ENCODE peak calls at places on chromosomes 1 and 21, in eight cellular contexts. One of them, this sample, is unnamed. For H3K9me2 and H3K4me1, the result is how much of the 10 kb centered on the place peaks cover.

GRCh38 chr21:30981403-30981802 is 56.9 kb downstream of the KRTAP19-8 start:
- DNase-seq in PC-3: no peak
- DNase-seq in hepatocyte: no peak
- DNase-seq in SK-N-SH: no peak
- DNase-seq in GM23338: peak
- DNase-seq in PC-9: no peak
- DNase-seq in HCT116: no peak
- DNase-seq in MM.1S: no peak
- DNase-seq in this sample: no peak

GRCh38 chr1:197553281-197553680 is 222.0 kb downstream of the DENND1B start:
- DNase-seq in PC-3: no peak
- DNase-seq in hepatocyte: no peak
- DNase-seq in SK-N-SH: no peak
- DNase-seq in GM23338: no peak
- DNase-seq in PC-9: no peak
- DNase-seq in HCT116: no peak
- DNase-seq in MM.1S: no peak
- DNase-seq in this sample: no peak

GRCh38 chr1:212606734-212607205 is 1.8 kb upstream of the ATF3 start:
- DNase-seq in PC-3: peak
- DNase-seq in hepatocyte: peak
- DNase-seq in SK-N-SH: peak
- DNase-seq in GM23338: peak
- DNase-seq in PC-9: peak
- DNase-seq in HCT116: no peak
- DNase-seq in MM.1S: peak
- DNase-seq in this sample: no peak

GRCh38 chr1:14997646-14998276 is 155.8 kb upstream of the TMEM51 start:
- DNase-seq in PC-3: no peak
- DNase-seq in hepatocyte: no peak
- DNase-seq in SK-N-SH: peak
- DNase-seq in GM23338: no peak
- DNase-seq in PC-9: no peak
- DNase-seq in HCT116: no peak
- DNase-seq in MM.1S: no peak
- DNase-seq in this sample: no peak

GRCh38 chr1:26994020-26994745 is 691 bp downstream of the TRNP1 start:
- DNase-seq in PC-3: no peak
- DNase-seq in hepatocyte: peak
- DNase-seq in SK-N-SH: peak
- DNase-seq in GM23338: peak
- DNase-seq in PC-9: no peak
- DNase-seq in HCT116: no peak
- DNase-seq in MM.1S: peak
- DNase-seq in this sample: peak

GRCh38 chr1:38261574-38261973 is 215.0 kb upstream of the POU3F1 start:
- DNase-seq in PC-3: no peak
- DNase-seq in hepatocyte: no peak
- DNase-seq in SK-N-SH: no peak
- DNase-seq in GM23338: no peak
- DNase-seq in PC-9: no peak
- DNase-seq in HCT116: no peak
- DNase-seq in MM.1S: no peak
- DNase-seq in this sample: no peak

GRCh38 chr1:181104790-181105133 is 16.3 kb downstream of the IER5 start:
- DNase-seq in PC-3: no peak
- DNase-seq in hepatocyte: peak
- DNase-seq in SK-N-SH: no peak
- DNase-seq in GM23338: peak
- DNase-seq in PC-9: no peak
- DNase-seq in HCT116: no peak
- DNase-seq in MM.1S: no peak
- DNase-seq in this sample: peak

GRCh38 chr1:224559971-224560728 is 56.0 kb upstream of the CNIH3 start:
- DNase-seq in PC-3: peak
- DNase-seq in hepatocyte: no peak
- DNase-seq in SK-N-SH: no peak
- DNase-seq in GM23338: no peak
- DNase-seq in PC-9: no peak
- DNase-seq in HCT116: no peak
- DNase-seq in MM.1S: no peak
- DNase-seq in this sample: no peak

GRCh38 chr1:51578383-51579109 is 38.3 kb upstream of the OSBPL9 start:
- DNase-seq in PC-3: no peak
- DNase-seq in hepatocyte: no peak
- DNase-seq in SK-N-SH: no peak
- DNase-seq in GM23338: no peak
- DNase-seq in PC-9: no peak
- DNase-seq in HCT116: no peak
- DNase-seq in MM.1S: peak
- DNase-seq in this sample: peak

GRCh38 chr1:91871994-91872393 is 14.0 kb downstream of the TGFBR3 start:
- DNase-seq in PC-3: peak
- DNase-seq in hepatocyte: no peak
- DNase-seq in SK-N-SH: no peak
- DNase-seq in GM23338: no peak
- DNase-seq in PC-9: no peak
- DNase-seq in HCT116: no peak
- DNase-seq in MM.1S: no peak
- DNase-seq in this sample: no peak

GRCh38 chr1:202234331-202235002 is 40.9 kb downstream of the LGR6 start:
- DNase-seq in PC-3: no peak
- DNase-seq in hepatocyte: no peak
- DNase-seq in SK-N-SH: no peak
- DNase-seq in GM23338: no peak
- DNase-seq in PC-9: no peak
- DNase-seq in HCT116: no peak
- DNase-seq in MM.1S: no peak
- DNase-seq in this sample: no peak

GRCh38 chr1:66335859-66336640 is 197.9 kb upstream of the SGIP1 start:
- DNase-seq in PC-3: no peak
- DNase-seq in hepatocyte: no peak
- DNase-seq in SK-N-SH: no peak
- DNase-seq in GM23338: peak
- DNase-seq in PC-9: no peak
- DNase-seq in HCT116: no peak
- DNase-seq in MM.1S: peak
- DNase-seq in this sample: peak

GRCh38 chr1:163412216-163412615 is 90.5 kb downstream of the NUF2 start:
- DNase-seq in PC-3: no peak
- DNase-seq in hepatocyte: no peak
- DNase-seq in SK-N-SH: no peak
- DNase-seq in GM23338: no peak
- DNase-seq in PC-9: no peak
- DNase-seq in HCT116: no peak
- DNase-seq in MM.1S: no peak
- DNase-seq in this sample: no peak

GRCh38 chr1:189662190-189662589 is 815.5 kb downstream of the BRINP3 start:
- DNase-seq in PC-3: peak
- DNase-seq in hepatocyte: no peak
- DNase-seq in SK-N-SH: no peak
- DNase-seq in GM23338: no peak
- DNase-seq in PC-9: no peak
- DNase-seq in HCT116: peak
- DNase-seq in MM.1S: no peak
- DNase-seq in this sample: no peak

GRCh38 chr1:228149341-228150020 is at the start of gene GJC2:
- DNase-seq in PC-3: no peak
- DNase-seq in hepatocyte: peak
- DNase-seq in SK-N-SH: peak
- DNase-seq in GM23338: peak
- DNase-seq in PC-9: peak
- DNase-seq in HCT116: no peak
- DNase-seq in MM.1S: no peak
- DNase-seq in this sample: peak

GRCh38 chr21:45363921-45364463 is 41.0 kb upstream of the COL18A1 start:
- DNase-seq in PC-3: peak
- DNase-seq in hepatocyte: peak
- DNase-seq in SK-N-SH: no peak
- DNase-seq in GM23338: no peak
- DNase-seq in PC-9: peak
- DNase-seq in HCT116: peak
- DNase-seq in MM.1S: no peak
- DNase-seq in this sample: no peak

GRCh38 chr1:47871799-47872353 is 125.3 kb downstream of the TRABD2B start:
- DNase-seq in PC-3: peak
- DNase-seq in hepatocyte: peak
- DNase-seq in SK-N-SH: no peak
- DNase-seq in GM23338: no peak
- DNase-seq in PC-9: no peak
- DNase-seq in HCT116: peak
- DNase-seq in MM.1S: no peak
- DNase-seq in this sample: no peak

GRCh38 chr21:26169061-26169610 is 1.4 kb downstream of the APP start:
- DNase-seq in PC-3: peak
- DNase-seq in hepatocyte: peak
- DNase-seq in SK-N-SH: peak
- DNase-seq in GM23338: peak
- DNase-seq in PC-9: peak
- DNase-seq in HCT116: peak
- DNase-seq in MM.1S: peak
- DNase-seq in this sample: no peak

GRCh38 chr1:230068952-230069684 is 2.1 kb downstream of the GALNT2 start:
- DNase-seq in PC-3: peak
- DNase-seq in hepatocyte: peak
- DNase-seq in SK-N-SH: peak
- DNase-seq in GM23338: no peak
- DNase-seq in PC-9: no peak
- DNase-seq in HCT116: no peak
- DNase-seq in MM.1S: peak
- DNase-seq in this sample: peak

GRCh38 chr1:48093147-48093546 is 96.0 kb upstream of the TRABD2B start:
- DNase-seq in PC-3: no peak
- DNase-seq in hepatocyte: no peak
- DNase-seq in SK-N-SH: no peak
- DNase-seq in GM23338: no peak
- DNase-seq in PC-9: no peak
- DNase-seq in HCT116: no peak
- DNase-seq in MM.1S: no peak
- DNase-seq in this sample: no peak

GRCh38 chr1:27601771-27602509 is 2.0 kb downstream of the AHDC1 start:
- DNase-seq in PC-3: peak
- DNase-seq in hepatocyte: peak
- DNase-seq in SK-N-SH: peak
- DNase-seq in GM23338: no peak
- DNase-seq in PC-9: peak
- DNase-seq in HCT116: no peak
- DNase-seq in MM.1S: no peak
- DNase-seq in this sample: no peak

GRCh38 chr1:29424266-29424665 is 187.9 kb downstream of the PTPRU start:
- DNase-seq in PC-3: no peak
- DNase-seq in hepatocyte: no peak
- DNase-seq in SK-N-SH: no peak
- DNase-seq in GM23338: no peak
- DNase-seq in PC-9: no peak
- DNase-seq in HCT116: no peak
- DNase-seq in MM.1S: no peak
- DNase-seq in this sample: no peak
- TF ChIP-seq CTCF in PC-3: no peak
- TF ChIP-seq CTCF in hepatocyte: no peak
- TF ChIP-seq CTCF in SK-N-SH: no peak
- TF ChIP-seq CTCF in GM23338: no peak
- TF ChIP-seq CTCF in PC-9: no peak
- TF ChIP-seq CTCF in HCT116: no peak
- TF ChIP-seq CTCF in MM.1S: no peak
- TF ChIP-seq CTCF in this sample: no peak

GRCh38 chr21:41161428-41161827 is 6.5 kb upstream of the BACE2 start:
- DNase-seq in PC-3: no peak
- DNase-seq in hepatocyte: no peak
- DNase-seq in SK-N-SH: no peak
- DNase-seq in GM23338: no peak
- DNase-seq in PC-9: no peak
- DNase-seq in HCT116: no peak
- DNase-seq in MM.1S: no peak
- DNase-seq in this sample: no peak
- H3K9me2 ChIP-seq in PC-3: under half
- H3K9me2 ChIP-seq in hepatocyte: under half
- H3K9me2 ChIP-seq in SK-N-SH: under half
- H3K9me2 ChIP-seq in GM23338: under half
- H3K9me2 ChIP-seq in PC-9: under half
- H3K9me2 ChIP-seq in HCT116: under half
- H3K9me2 ChIP-seq in MM.1S: under half
- H3K9me2 ChIP-seq in this sample: under half

GRCh38 chr1:8525291-8526275 is 207.7 kb downstream of the SLC45A1 start:
- DNase-seq in PC-3: peak
- DNase-seq in hepatocyte: peak
- DNase-seq in SK-N-SH: peak
- DNase-seq in GM23338: peak
- DNase-seq in PC-9: peak
- DNase-seq in HCT116: peak
- DNase-seq in MM.1S: no peak
- DNase-seq in this sample: peak
- H3K4me1 ChIP-seq in PC-3: under half
- H3K4me1 ChIP-seq in hepatocyte: under half
- H3K4me1 ChIP-seq in SK-N-SH: under half
- H3K4me1 ChIP-seq in GM23338: under half
- H3K4me1 ChIP-seq in PC-9: under half
- H3K4me1 ChIP-seq in HCT116: under half
- H3K4me1 ChIP-seq in MM.1S: under half
- H3K4me1 ChIP-seq in this sample: half or more

DNA sequence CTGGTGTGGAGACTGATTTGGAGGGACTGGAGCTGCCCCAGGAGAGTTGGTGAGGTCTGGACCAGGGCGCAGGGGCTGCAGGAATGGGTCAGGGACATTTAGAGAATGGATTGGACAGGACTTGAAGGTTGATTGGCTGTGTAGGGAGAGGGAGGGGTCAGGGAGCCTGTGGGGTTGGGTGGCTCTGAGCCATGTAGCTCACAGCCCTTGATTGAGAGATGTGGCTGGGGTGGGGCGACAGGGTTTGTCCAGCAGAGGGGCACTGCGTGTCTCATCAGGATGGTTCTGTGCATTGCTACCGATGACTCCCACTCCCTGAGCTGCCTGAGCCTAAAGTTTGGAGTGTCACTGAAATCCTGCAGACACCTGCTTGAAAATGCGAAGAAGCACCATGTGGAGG is 12.1 kb downstream of the AZIN2 start:
- DNase-seq in PC-3: no peak
- DNase-seq in hepatocyte: no peak
- DNase-seq in SK-N-SH: no peak
- DNase-seq in GM23338: peak
- DNase-seq in PC-9: no peak
- DNase-seq in HCT116: no peak
- DNase-seq in MM.1S: no peak
- DNase-seq in this sample: no peak
- TF ChIP-seq CTCF in PC-3: no peak
- TF ChIP-seq CTCF in hepatocyte: no peak
- TF ChIP-seq CTCF in SK-N-SH: no peak
- TF ChIP-seq CTCF in GM23338: no peak
- TF ChIP-seq CTCF in PC-9: no peak
- TF ChIP-seq CTCF in HCT116: no peak
- TF ChIP-seq CTCF in MM.1S: no peak
- TF ChIP-seq CTCF in this sample: no peak